ENCODE peak calls at places on chromosomes 2 and 18, in seven cellular contexts. H is adrenal gland, Q is esophagus squamous epithelium, C is breast epithelium, S is uterus, K is right lobe of liver, R is heart left ventricle. F is an unnamed sample. For H3K27me3, the result is how much of the 10 kb centered on the place peaks cover.

GRCh38 chr2:200225943-200226342 is 80.5 kb upstream of the SPATS2L start:
- DNase-seq in H (no peak), Q (no peak), C (no peak), S (no peak), K (no peak), R (no peak), F (peak)

GRCh38 chr2:229488232-229488631 is 217.1 kb upstream of the PID1 start:
- DNase-seq in H (no peak), Q (no peak), C (no peak), S (no peak), K (no peak), R (no peak), F (no peak)

GRCh38 chr2:230161180-230161579 is 58.6 kb downstream of the SP110 start:
- DNase-seq in H (no peak), Q (no peak), C (no peak), S (no peak), K (no peak), R (no peak), F (no peak)

GRCh38 chr18:63336366-63337099 is 17.0 kb upstream of the BCL2 start:
- DNase-seq in H (no peak), Q (no peak), C (no peak), S (no peak), K (no peak), R (no peak), F (no peak)

GRCh38 chr18:12768622-12769021 is 65.8 kb downstream of the PSMG2 start:
- DNase-seq in H (peak), Q (no peak), C (no peak), S (no peak), K (no peak), R (no peak), F (no peak)

GRCh38 chr18:74315464-74316256 is at the start of gene C18orf63:
- DNase-seq in H (no peak), Q (no peak), C (no peak), S (no peak), K (no peak), R (no peak), F (no peak)

GRCh38 chr2:286774-287392 is 1.0 kb downstream of the ALKAL2 start:
- DNase-seq in H (peak), Q (no peak), C (no peak), S (peak), K (no peak), R (no peak), F (no peak)

GRCh38 chr2:85905891-85906290 is 17.1 kb upstream of the ST3GAL5 start:
- DNase-seq in H (no peak), Q (no peak), C (no peak), S (no peak), K (no peak), R (no peak), F (no peak)

GRCh38 chr18:2919600-2919999 is 72.8 kb downstream of the EMILIN2 start:
- DNase-seq in H (no peak), Q (no peak), C (no peak), S (no peak), K (no peak), R (no peak), F (no peak)

GRCh38 chr18:11955299-11956029 is 25.8 kb upstream of the IMPA2 start:
- DNase-seq in H (peak), Q (no peak), C (no peak), S (peak), K (no peak), R (no peak), F (no peak)

GRCh38 chr2:29040552-29040951 is 33.8 kb downstream of the PCARE start:
- DNase-seq in H (no peak), Q (no peak), C (no peak), S (no peak), K (no peak), R (no peak), F (no peak)

GRCh38 chr2:128306081-128306930 is 12.4 kb downstream of the HS6ST1 start:
- DNase-seq in H (no peak), Q (no peak), C (peak), S (peak), K (peak), R (peak), F (no peak)

GRCh38 chr2:74894261-74895030 is 60.5 kb downstream of the HK2 start:
- DNase-seq in H (peak), Q (no peak), C (no peak), S (no peak), K (no peak), R (no peak), F (no peak)

GRCh38 chr2:197369946-197370325 is 59.4 kb upstream of the ANKRD44 start:
- DNase-seq in H (no peak), Q (no peak), C (no peak), S (no peak), K (no peak), R (no peak), F (no peak)

GRCh38 chr2:217327981-217328760 is 468.3 kb upstream of the TNP1 start:
- DNase-seq in H (no peak), Q (no peak), C (no peak), S (no peak), K (no peak), R (no peak), F (no peak)

GRCh38 chr2:232810444-232810843 is 34.1 kb upstream of the KCNJ13 start:
- DNase-seq in H (no peak), Q (no peak), C (no peak), S (no peak), K (no peak), R (no peak), F (no peak)

DNA sequence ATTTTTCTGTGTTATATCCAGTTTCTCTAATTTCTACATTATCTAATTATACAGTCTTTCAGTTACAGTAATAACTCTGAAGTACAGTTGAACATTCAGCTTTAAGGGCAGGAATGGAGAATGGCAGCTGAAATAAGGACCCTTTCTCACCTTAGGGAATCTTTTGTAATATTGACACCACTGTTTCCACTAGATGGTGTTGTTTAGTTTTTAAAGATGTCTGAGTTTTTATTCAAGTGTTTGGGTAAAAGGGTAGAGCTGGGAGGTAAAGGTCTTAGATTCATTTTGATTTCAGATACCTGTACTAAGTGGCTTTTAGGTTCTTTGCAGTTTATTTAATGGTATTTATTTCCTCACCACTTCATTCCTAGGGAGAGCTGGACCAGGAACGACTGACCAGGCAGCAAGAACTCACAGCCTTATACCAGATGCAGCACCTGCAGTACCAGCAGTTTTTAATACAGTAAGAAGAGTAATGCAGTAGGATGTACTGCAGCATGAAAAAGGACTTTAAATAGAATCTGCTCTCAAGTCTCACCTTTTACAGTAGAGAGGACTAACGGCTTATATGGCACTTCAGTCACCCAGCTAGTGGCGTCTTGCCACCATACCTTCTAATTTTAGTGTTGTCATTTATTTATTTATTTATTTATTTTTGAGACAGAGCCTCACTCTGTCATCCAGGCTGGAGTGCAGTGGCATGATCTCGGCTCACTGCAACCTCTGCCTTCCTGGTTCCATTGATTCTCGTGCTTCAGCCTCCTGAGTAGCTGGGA is 33.2 kb upstream of the KCNJ13 start:
- DNase-seq in H (no peak), Q (no peak), C (no peak), S (no peak), K (no peak), R (peak), F (peak)
- TF ChIP-seq CTCF in H (no peak), Q (no peak), C (no peak), S (no peak), K (peak), R (no peak), F (no peak)

DNA sequence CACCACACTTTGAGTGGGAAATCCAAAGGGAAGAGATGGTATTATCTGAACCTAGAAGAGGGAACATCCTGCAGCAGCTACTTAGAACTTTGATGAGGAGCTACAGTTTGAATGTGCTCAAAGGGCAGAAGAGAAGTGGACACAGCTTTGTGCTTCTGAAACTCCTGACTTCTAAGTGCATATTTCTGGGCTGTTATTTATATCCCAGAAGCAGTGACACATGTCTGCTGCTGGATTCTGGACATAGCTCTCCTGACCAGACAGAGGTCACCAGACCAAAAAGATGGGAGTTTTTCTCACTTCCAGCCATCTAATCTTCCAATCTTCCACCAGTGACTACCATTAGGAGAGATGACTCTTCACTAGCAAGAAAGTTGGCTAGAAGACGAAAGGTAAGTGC is 153.9 kb downstream of the FSIP2 start:
- DNase-seq in H (no peak), Q (no peak), C (no peak), S (no peak), K (no peak), R (no peak), F (no peak)
- H3K27me3 ChIP-seq in H (under half), Q (under half), C (under half), S (under half), K (under half), R (under half), F (under half)

GRCh38 chr2:231960810-231961348 is 634 bp upstream of the DIS3L2 start:
- DNase-seq in H (peak), Q (no peak), C (no peak), S (peak), K (no peak), R (no peak), F (no peak)
- TF ChIP-seq POLR2A in H (no peak), Q (no peak), C (no peak), S (no peak), K (no peak), R (no peak), F (no peak)

GRCh38 chr2:120456867-120457266 is 110.9 kb downstream of the INHBB start:
- DNase-seq in H (no peak), Q (no peak), C (no peak), S (no peak), K (no peak), R (no peak), F (no peak)
- TF ChIP-seq CTCF in H (no peak), Q (no peak), C (no peak), S (no peak), K (peak), R (no peak), F (no peak)

DNA sequence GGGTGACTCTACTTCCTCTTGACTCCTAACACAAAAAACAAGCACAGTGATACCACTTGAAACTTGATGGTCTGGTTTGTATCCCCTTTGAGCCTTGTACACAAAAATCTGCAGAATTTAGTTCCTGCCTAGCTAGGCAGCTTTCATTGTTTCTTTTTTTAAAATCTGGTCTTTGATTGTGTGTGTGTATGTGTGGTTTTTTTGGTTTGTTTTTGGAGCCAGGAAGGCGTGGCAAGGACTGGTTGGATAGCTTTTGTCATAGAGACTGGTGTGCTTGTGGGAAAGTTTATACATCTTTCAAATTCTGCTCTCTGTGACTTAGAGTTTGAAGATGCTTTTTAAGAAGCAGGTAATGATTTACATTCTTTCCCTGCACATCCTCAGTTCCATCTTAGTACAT is 127.4 kb downstream of the TANC1 start:
- DNase-seq in H (no peak), Q (no peak), C (peak), S (no peak), K (no peak), R (no peak), F (no peak)
- H3K27me3 ChIP-seq in H (under half), Q (under half), C (under half), S (under half), K (under half), R (under half), F (under half)

DNA sequence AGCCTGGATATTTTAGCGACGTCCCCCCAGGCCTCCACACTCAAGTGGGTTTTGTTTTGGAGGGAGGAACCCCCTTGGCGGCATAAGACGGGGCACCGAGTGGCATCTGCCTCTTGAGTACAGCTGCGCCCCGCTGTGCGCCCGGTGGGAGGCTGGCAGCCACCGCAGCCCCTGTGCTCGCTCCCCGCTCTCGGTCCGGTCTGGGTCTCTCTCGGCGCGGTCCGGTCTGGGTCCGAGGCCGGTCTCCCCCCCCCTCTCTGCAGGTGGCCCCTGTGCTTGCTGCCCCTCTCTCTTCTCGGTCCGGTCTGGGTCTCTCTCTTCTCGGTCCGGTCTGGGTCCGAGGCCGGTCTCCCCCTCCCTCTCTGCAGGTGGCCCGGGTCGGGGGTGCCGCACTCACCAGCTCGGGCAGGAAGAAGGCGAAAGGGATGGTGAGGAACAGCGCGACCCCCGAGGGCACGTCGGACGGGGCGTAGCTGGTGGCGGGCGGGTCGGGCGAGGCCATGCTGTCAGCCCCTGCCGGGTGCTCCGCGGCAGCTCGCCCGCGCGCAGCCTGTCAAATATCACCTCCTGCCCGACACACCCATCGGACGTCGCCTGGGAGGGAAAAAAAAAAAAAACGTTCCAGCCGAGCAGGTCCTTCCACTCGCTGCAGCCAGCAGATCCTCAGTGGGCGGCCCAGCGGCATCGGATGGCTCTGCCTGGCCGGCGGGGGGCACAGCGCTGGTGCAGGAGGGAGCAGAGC is at the start of gene MALL:
- DNase-seq in H (no peak), Q (no peak), C (no peak), S (no peak), K (no peak), R (no peak), F (no peak)
- TF ChIP-seq POLR2A in H (no peak), Q (peak), C (peak), S (no peak), K (no peak), R (no peak), F (no peak)

GRCh38 chr2:172813314-172813888 is 77.8 kb downstream of the RAPGEF4 start:
- DNase-seq in H (no peak), Q (no peak), C (no peak), S (no peak), K (no peak), R (no peak), F (no peak)
- TF ChIP-seq CTCF in H (peak), Q (peak), C (peak), S (peak), K (peak), R (peak), F (no peak)

GRCh38 chr2:233140913-233141469 is 80.8 kb downstream of the INPP5D start:
- DNase-seq in H (no peak), Q (no peak), C (no peak), S (no peak), K (no peak), R (no peak), F (no peak)
- H3K27me3 ChIP-seq in H (under half), Q (under half), C (under half), S (under half), K (under half), R (under half), F (under half)

GRCh38 chr18:9604348-9604747 is 10.0 kb downstream of the PPP4R1 start:
- DNase-seq in H (no peak), Q (no peak), C (no peak), S (no peak), K (no peak), R (no peak), F (no peak)
- TF ChIP-seq POLR2A in H (no peak), Q (no peak), C (no peak), S (no peak), K (no peak), R (no peak), F (no peak)

DNA sequence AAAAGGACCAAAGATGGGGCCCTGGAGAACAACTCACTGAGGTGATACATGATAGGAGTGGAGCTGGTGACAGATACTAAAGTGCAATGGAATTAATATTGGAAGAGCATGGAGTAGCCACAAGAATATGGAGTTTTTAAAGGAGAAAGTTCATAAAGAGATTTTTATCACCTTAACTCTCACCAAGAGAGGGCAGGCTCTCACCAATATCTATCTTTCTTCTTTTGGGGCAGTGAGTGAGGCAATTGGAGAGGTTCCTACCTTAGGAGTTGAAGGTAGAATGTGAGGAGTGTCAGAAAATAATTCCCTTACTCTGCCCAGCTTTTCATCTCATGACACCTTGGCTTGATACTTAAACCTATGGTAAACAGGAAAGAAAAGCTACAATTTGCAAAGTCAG is 233.7 kb upstream of the CWC22 start:
- DNase-seq in H (no peak), Q (no peak), C (no peak), S (no peak), K (no peak), R (no peak), F (no peak)
- TF ChIP-seq CTCF in H (no peak), Q (peak), C (no peak), S (no peak), K (peak), R (no peak), F (no peak)